ENCODE peak calls at places on chromosomes 6 and 20, in ten cellular contexts. A, G, K, F, P, T, R, D, V and Z are unnamed samples.

GRCh38 chr20:48448601-48449384 is 379.0 kb downstream of the PREX1 start:
- DNase-seq in A (no peak), G (no peak), K (no peak), F (no peak), P (no peak), T (no peak), R (no peak), D (no peak), V (no peak), Z (no peak)

GRCh38 chr6:141532211-141532610 is 600.5 kb upstream of the GJE1 start:
- DNase-seq in A (no peak), G (no peak), K (no peak), F (no peak), P (no peak), T (no peak), R (no peak), D (no peak), V (no peak), Z (no peak)

GRCh38 chr6:104326173-104327001 is 533.3 kb downstream of the HACE1 start:
- DNase-seq in A (no peak), G (no peak), K (no peak), F (no peak), P (peak; percentile 2), T (no peak), R (no peak), D (no peak), V (peak; percentile 8), Z (no peak)

GRCh38 chr6:3822747-3823445 is 26.3 kb upstream of the FAM50B start:
- DNase-seq in A (no peak), G (no peak), K (no peak), F (no peak), P (no peak), T (no peak), R (no peak), D (no peak), V (peak; percentile 26), Z (no peak)

GRCh38 chr6:106519460-106520394 is 109.6 kb downstream of the RTN4IP1 start:
- DNase-seq in A (peak; percentile 59), G (peak; percentile 72), K (peak; percentile 76), F (peak; percentile 59), P (peak; percentile 96), T (no peak), R (no peak), D (no peak), V (no peak), Z (no peak)

GRCh38 chr20:40251284-40251932 is 437.6 kb downstream of the MAFB start:
- DNase-seq in A (peak; percentile 61), G (no peak), K (no peak), F (no peak), P (no peak), T (no peak), R (no peak), D (no peak), V (no peak), Z (no peak)

GRCh38 chr6:169930799-169931198 is 179.4 kb downstream of the ERMARD start:
- DNase-seq in A (no peak), G (no peak), K (no peak), F (no peak), P (no peak), T (no peak), R (no peak), D (no peak), V (no peak), Z (no peak)

GRCh38 chr6:14533446-14533845 is 415.9 kb downstream of the CD83 start:
- DNase-seq in A (no peak), G (no peak), K (no peak), F (no peak), P (no peak), T (no peak), R (no peak), D (no peak), V (no peak), Z (no peak)

GRCh38 chr6:141437685-141438084 is 695.0 kb upstream of the GJE1 start:
- DNase-seq in A (no peak), G (no peak), K (no peak), F (no peak), P (no peak), T (no peak), R (no peak), D (no peak), V (no peak), Z (no peak)

GRCh38 chr6:90413867-90414266 is 117.2 kb upstream of the BACH2 start:
- DNase-seq in A (peak; percentile 49), G (no peak), K (peak; percentile 60), F (no peak), P (no peak), T (peak; percentile 34), R (no peak), D (no peak), V (no peak), Z (peak; percentile 71)

GRCh38 chr6:11279213-11279780 is 46.8 kb upstream of the NEDD9 start:
- DNase-seq in A (no peak), G (no peak), K (no peak), F (peak; percentile 70), P (no peak), T (no peak), R (no peak), D (no peak), V (no peak), Z (no peak)

GRCh38 chr6:33812669-33813068 is 8.9 kb upstream of the MLN start:
- DNase-seq in A (peak; percentile 66), G (no peak), K (no peak), F (no peak), P (peak; percentile 29), T (peak; percentile 49), R (peak; percentile 81), D (peak; percentile 80), V (peak; percentile 46), Z (peak; percentile 54)
- TF ChIP-seq CTCF in A (no peak), G (no peak), K (no peak), F (peak; percentile 41), P (peak; percentile 23), T (no peak), R (peak; percentile 54), D (peak; percentile 52), V (no peak), Z (no peak)

GRCh38 chr20:54061106-54061881 is 9.1 kb downstream of the BCAS1 start:
- DNase-seq in A (no peak), G (no peak), K (no peak), F (no peak), P (no peak), T (no peak), R (no peak), D (no peak), V (no peak), Z (no peak)

GRCh38 chr20:54054516-54054915 is 15.9 kb downstream of the BCAS1 start:
- DNase-seq in A (peak; percentile 31), G (no peak), K (no peak), F (no peak), P (no peak), T (no peak), R (no peak), D (no peak), V (peak; percentile 71), Z (no peak)

GRCh38 chr20:54059691-54060364 is 10.6 kb downstream of the BCAS1 start:
- DNase-seq in A (peak; percentile 44), G (no peak), K (no peak), F (no peak), P (no peak), T (no peak), R (no peak), D (no peak), V (no peak), Z (no peak)

GRCh38 chr20:54058420-54059139 is 11.8 kb downstream of the BCAS1 start:
- DNase-seq in A (no peak), G (no peak), K (no peak), F (no peak), P (no peak), T (no peak), R (no peak), D (no peak), V (no peak), Z (no peak)

GRCh38 chr20:54056762-54057639 is 13.4 kb downstream of the BCAS1 start:
- DNase-seq in A (no peak), G (no peak), K (no peak), F (no peak), P (no peak), T (no peak), R (no peak), D (no peak), V (no peak), Z (no peak)
- TF ChIP-seq CTCF in A (no peak), G (no peak), K (no peak), F (no peak), P (no peak), T (no peak), R (peak; percentile 31), D (no peak), V (no peak), Z (no peak)

GRCh38 chr6:134437376-134437775 is 119.5 kb upstream of the SGK1 start:
- DNase-seq in A (no peak), G (no peak), K (no peak), F (no peak), P (no peak), T (no peak), R (no peak), D (no peak), V (no peak), Z (no peak)
- TF ChIP-seq CTCF in A (no peak), G (no peak), K (no peak), F (no peak), P (no peak), T (no peak), R (no peak), D (no peak), V (no peak), Z (no peak)

GRCh38 chr6:161103475-161103874 is 111.9 kb downstream of the MAP3K4 start:
- DNase-seq in A (no peak), G (no peak), K (no peak), F (no peak), P (no peak), T (no peak), R (no peak), D (no peak), V (no peak), Z (no peak)

GRCh38 chr6:161101517-161101916 is 109.9 kb downstream of the MAP3K4 start:
- DNase-seq in A (no peak), G (no peak), K (no peak), F (no peak), P (no peak), T (no peak), R (no peak), D (no peak), V (no peak), Z (no peak)

GRCh38 chr6:161095916-161096315 is 104.3 kb downstream of the MAP3K4 start:
- DNase-seq in A (no peak), G (no peak), K (no peak), F (no peak), P (no peak), T (no peak), R (no peak), D (no peak), V (no peak), Z (no peak)

GRCh38 chr6:161104966-161105365 is 113.4 kb downstream of the MAP3K4 start:
- DNase-seq in A (no peak), G (no peak), K (no peak), F (no peak), P (no peak), T (no peak), R (no peak), D (no peak), V (no peak), Z (no peak)

DNA sequence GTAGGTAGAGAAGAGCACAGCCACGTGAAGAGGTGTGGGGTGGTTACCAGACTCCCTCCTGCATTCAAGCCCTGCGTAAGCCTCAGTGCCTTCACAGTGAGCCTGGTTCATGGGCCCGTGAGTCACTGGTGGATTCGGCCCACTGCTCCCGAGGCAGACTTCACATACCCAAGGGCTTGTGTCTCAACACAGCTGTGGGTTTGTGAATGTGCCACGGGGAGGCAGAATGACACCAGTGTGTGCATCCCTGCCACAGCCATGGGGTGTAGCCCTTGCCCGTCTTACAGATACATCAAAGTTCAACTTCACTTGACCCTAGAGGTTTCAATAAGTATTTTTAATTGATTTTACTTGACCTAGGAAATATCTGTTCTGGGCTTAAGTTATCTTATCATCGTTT is 108.5 kb downstream of the MAP3K4 start:
- DNase-seq in A (no peak), G (no peak), K (no peak), F (no peak), P (no peak), T (no peak), R (no peak), D (no peak), V (no peak), Z (no peak)
- TF ChIP-seq CTCF in A (no peak), G (no peak), K (no peak), F (no peak), P (no peak), T (no peak), R (peak; percentile 31), D (no peak), V (no peak), Z (no peak)